ENCODE peak calls at places on chromosomes 4 and X, in eight cellular contexts. W is AG04450, K is esophagus squamous epithelium, E is fibroblast of the aortic adventitia, A is adipocyte, P is right lobe of liver, D is ascending aorta, V is MG63. L is an unnamed sample.

GRCh38 chr4:38069271-38069760 is 109.1 kb downstream of the PTTG2 start:
- DNase-seq in W (peak; percentile 30), K (no peak), E (peak; percentile 94), A (no peak), P (no peak), D (no peak), V (no peak), L (peak; percentile 92)

GRCh38 chr4:141074098-141074878 is 59.0 kb downstream of the RNF150 start:
- DNase-seq in W (no peak), K (no peak), E (peak; percentile 3), A (peak; percentile 75), P (no peak), D (no peak), V (no peak), L (no peak)

GRCh38 chr4:83240379-83240875 is 44.2 kb downstream of the COQ2 start:
- DNase-seq in W (no peak), K (no peak), E (no peak), A (peak; percentile 19), P (no peak), D (no peak), V (no peak), L (no peak)

GRCh38 chr4:76105652-76106051 is 31.1 kb downstream of the ART3 start:
- DNase-seq in W (no peak), K (no peak), E (no peak), A (no peak), P (no peak), D (no peak), V (no peak), L (no peak)

GRCh38 chr4:177077095-177077494 is 232.6 kb upstream of the NEIL3 start:
- DNase-seq in W (no peak), K (no peak), E (no peak), A (no peak), P (no peak), D (no peak), V (no peak), L (no peak)

GRCh38 chr4:2802618-2803531 is 10.0 kb downstream of the SH3BP2 start:
- DNase-seq in W (no peak), K (no peak), E (no peak), A (no peak), P (peak; percentile 44), D (no peak), V (no peak), L (no peak)

GRCh38 chr4:16722386-16722785 is 176.1 kb downstream of the LDB2 start:
- DNase-seq in W (no peak), K (no peak), E (no peak), A (peak; percentile 17), P (no peak), D (no peak), V (no peak), L (no peak)

GRCh38 chr4:17657849-17658248 is 43.4 kb downstream of the MED28 start:
- DNase-seq in W (no peak), K (no peak), E (no peak), A (no peak), P (no peak), D (no peak), V (no peak), L (no peak)

GRCh38 chrX:30010471-30010870 is 204.9 kb upstream of the MAGEB2 start:
- DNase-seq in W (no peak), K (no peak), E (no peak), A (no peak), P (no peak), D (no peak), V (no peak), L (no peak)

GRCh38 chrX:118802857-118803256 is 20.8 kb upstream of the ZCCHC12 start:
- DNase-seq in W (no peak), K (no peak), E (peak; percentile 63), A (no peak), P (no peak), D (no peak), V (no peak), L (no peak)

GRCh38 chr4:25171451-25171850 is 11.2 kb upstream of the SEPSECS start:
- DNase-seq in W (no peak), K (no peak), E (peak; percentile 9), A (no peak), P (no peak), D (no peak), V (no peak), L (no peak)

GRCh38 chr4:25177147-25177546 is 16.9 kb upstream of the SEPSECS start:
- DNase-seq in W (no peak), K (no peak), E (no peak), A (no peak), P (no peak), D (no peak), V (no peak), L (no peak)

GRCh38 chr4:25174674-25175073 is 14.4 kb upstream of the SEPSECS start:
- DNase-seq in W (no peak), K (no peak), E (peak; percentile 11), A (peak; percentile 33), P (no peak), D (no peak), V (no peak), L (peak; percentile 88)

GRCh38 chr4:25169446-25169845 is 9.2 kb upstream of the SEPSECS start:
- DNase-seq in W (no peak), K (no peak), E (no peak), A (no peak), P (no peak), D (no peak), V (no peak), L (peak; percentile 69)

GRCh38 chr4:25172964-25173917 is 13.0 kb upstream of the SEPSECS start:
- DNase-seq in W (peak; percentile 96), K (no peak), E (peak; percentile 99), A (peak; percentile 94), P (no peak), D (peak; percentile 28), V (peak; percentile 71), L (peak; percentile 98)
- H3K4me3 ChIP-seq in W (peak overlapping the region; percentile 17), K (no peak overlapping the region), E (peak overlapping the region; percentile 19), A (peak overlapping the region; percentile 80), P (no peak overlapping the region), D (no peak overlapping the region), V (no peak overlapping the region), L (no peak overlapping the region)

GRCh38 chr4:88226143-88226542 is 58.2 kb downstream of the PPM1K start:
- DNase-seq in W (no peak), K (no peak), E (no peak), A (no peak), P (no peak), D (no peak), V (no peak), L (peak; percentile 80)

GRCh38 chr4:88225216-88226107 is 58.9 kb downstream of the PPM1K start:
- DNase-seq in W (no peak), K (no peak), E (peak; percentile 36), A (no peak), P (no peak), D (no peak), V (no peak), L (no peak)

GRCh38 chr4:88230953-88231835 is 53.2 kb downstream of the PPM1K start:
- DNase-seq in W (no peak), K (no peak), E (peak; percentile 39), A (peak; percentile 53), P (no peak), D (no peak), V (no peak), L (no peak)

GRCh38 chr4:88227734-88228133 is 56.6 kb downstream of the PPM1K start:
- DNase-seq in W (no peak), K (no peak), E (no peak), A (no peak), P (no peak), D (no peak), V (no peak), L (no peak)

DNA sequence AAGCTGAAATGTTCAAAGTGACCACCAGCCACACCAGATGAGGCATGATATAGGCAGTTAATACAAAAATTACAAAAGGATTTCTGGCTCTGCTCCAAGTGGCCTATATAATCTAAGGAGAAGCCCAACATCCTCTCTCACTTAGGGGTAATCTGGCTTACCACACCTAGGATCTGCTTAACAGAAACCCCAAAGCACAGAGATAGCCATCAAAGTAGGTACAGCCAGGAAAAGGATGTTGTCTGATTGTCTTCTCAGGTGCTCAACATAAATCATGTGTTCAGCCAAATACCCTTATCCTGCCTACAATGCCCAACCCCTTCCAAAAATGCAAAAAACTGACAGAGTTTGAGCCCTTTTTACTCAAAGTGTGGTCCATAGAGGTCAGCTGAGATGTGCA is 54.0 kb downstream of the PPM1K start:
- DNase-seq in W (no peak), K (no peak), E (no peak), A (no peak), P (no peak), D (no peak), V (no peak), L (no peak)
- H3K4me3 ChIP-seq in W (no peak overlapping the region), K (no peak overlapping the region), E (no peak overlapping the region), A (no peak overlapping the region), P (no peak overlapping the region), D (peak overlapping the region; percentile 49), V (no peak overlapping the region), L (no peak overlapping the region)

GRCh38 chr4:13875160-13875559 is 247.6 kb upstream of the BOD1L1 start:
- DNase-seq in W (no peak), K (no peak), E (no peak), A (no peak), P (no peak), D (no peak), V (no peak), L (no peak)

GRCh38 chr4:13876940-13877339 is 249.4 kb upstream of the BOD1L1 start:
- DNase-seq in W (no peak), K (no peak), E (no peak), A (no peak), P (no peak), D (no peak), V (no peak), L (no peak)

GRCh38 chr4:13872145-13872544 is 244.6 kb upstream of the BOD1L1 start:
- DNase-seq in W (no peak), K (no peak), E (no peak), A (no peak), P (no peak), D (no peak), V (no peak), L (peak; percentile 57)

GRCh38 chr4:13881880-13882279 is 254.4 kb upstream of the BOD1L1 start:
- DNase-seq in W (no peak), K (no peak), E (peak; percentile 58), A (peak; percentile 69), P (no peak), D (no peak), V (no peak), L (no peak)

GRCh38 chr4:13876151-13876550 is 248.6 kb upstream of the BOD1L1 start:
- DNase-seq in W (no peak), K (no peak), E (no peak), A (no peak), P (no peak), D (no peak), V (no peak), L (no peak)
- H3K4me3 ChIP-seq in W (no peak overlapping the region), K (no peak overlapping the region), E (no peak overlapping the region), A (no peak overlapping the region), P (no peak overlapping the region), D (no peak overlapping the region), V (no peak overlapping the region), L (no peak overlapping the region)

DNA sequence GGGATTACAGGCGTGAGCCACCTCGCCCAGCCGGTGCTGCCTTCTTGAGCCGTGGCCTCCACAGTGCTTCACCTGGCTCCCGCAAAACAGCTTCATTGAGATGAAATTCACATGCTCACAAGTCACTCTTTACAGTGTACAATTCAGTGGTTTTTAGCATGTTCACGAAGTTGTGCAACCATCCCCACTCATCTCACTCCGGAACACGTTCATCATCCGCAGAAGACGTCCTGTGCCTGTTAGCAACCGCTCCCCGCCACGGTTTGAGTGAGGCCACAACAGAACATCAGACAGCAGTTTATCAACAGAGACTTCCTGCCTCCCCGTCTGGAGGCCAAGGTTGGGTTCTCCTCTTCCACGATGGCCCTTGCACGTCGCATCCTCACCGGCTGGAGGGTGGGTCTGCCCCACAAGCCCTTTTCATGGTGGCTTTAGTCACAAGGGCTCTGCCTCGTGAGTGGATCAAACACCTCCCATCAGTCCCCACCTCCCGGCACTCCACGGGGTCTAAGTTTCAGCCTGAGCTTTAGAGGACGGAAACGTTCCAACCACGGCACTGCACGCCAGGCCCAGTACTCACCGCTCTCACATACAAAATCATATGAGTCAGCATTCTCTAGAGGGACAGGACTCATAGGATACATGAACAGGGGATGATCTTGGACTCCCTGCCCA is 29.6 kb upstream of the SPON2 start:
- DNase-seq in W (peak; percentile 86), K (peak; percentile 49), E (no peak), A (no peak), P (peak; percentile 62), D (no peak), V (no peak), L (no peak)
- H3K4me3 ChIP-seq in W (peak overlapping the region; percentile 4), K (peak overlapping the region; percentile 47), E (no peak overlapping the region), A (peak overlapping the region; percentile 32), P (no peak overlapping the region), D (no peak overlapping the region), V (no peak overlapping the region), L (no peak overlapping the region)

L was measured in epithelial cell of esophagus.